ENCODE peak calls at places on chromosomes 13 and 19, in five cellular contexts. X is NCI-H1694 treated with DMSO at 0.1 percent for 48 hours, D is midbrain, E is mammary epithelial cell, S is neural crest cell. V is an unnamed sample.

GRCh38 chr19:3185482-3186376 is at the start of gene NCLN:
- DNase-seq in X (peak; percentile 97), D (peak; percentile 99), E (peak; percentile 92), S (peak; percentile 94), V (peak; percentile 93)

GRCh38 chr13:112880976-112881540 is 88.0 kb upstream of the MCF2L start:
- DNase-seq in X (no peak), D (no peak), E (no peak), S (no peak), V (no peak)

GRCh38 chr13:24032252-24032651 is 128.3 kb upstream of the SPATA13 start:
- DNase-seq in X (no peak), D (no peak), E (no peak), S (no peak), V (no peak)

GRCh38 chr19:29806098-29806866 is 5.5 kb upstream of the CCNE1 start:
- DNase-seq in X (no peak), D (no peak), E (no peak), S (no peak), V (peak; percentile 59)

GRCh38 chr13:93066187-93066586 is 160.4 kb upstream of the GPC6 start:
- DNase-seq in X (no peak), D (no peak), E (peak; percentile 49), S (no peak), V (no peak)

GRCh38 chr13:78657699-78658629 is 991 bp downstream of the OBI1 start:
- DNase-seq in X (no peak), D (no peak), E (peak; percentile 0), S (no peak), V (peak; percentile 59)

GRCh38 chr19:44845612-44846454 is at the start of gene NECTIN2:
- DNase-seq in X (peak; percentile 95), D (peak; percentile 83), E (peak; percentile 96), S (peak; percentile 100), V (peak; percentile 99)

GRCh38 chr19:50823389-50824042 is at the start of gene KLK1:
- DNase-seq in X (no peak), D (no peak), E (no peak), S (no peak), V (no peak)

GRCh38 chr13:36192166-36192565 is 22.2 kb downstream of the SOHLH2 start:
- DNase-seq in X (no peak), D (no peak), E (no peak), S (no peak), V (no peak)

GRCh38 chr19:42023121-42023942 is 29.3 kb upstream of the ATP1A3 start:
- DNase-seq in X (peak; percentile 32), D (no peak), E (no peak), S (peak; percentile 24), V (peak; percentile 69)

GRCh38 chr19:29410974-29411615 is 114.7 kb upstream of the VSTM2B start:
- DNase-seq in X (peak; percentile 96), D (no peak), E (no peak), S (no peak), V (no peak)

GRCh38 chr13:34139660-34140059 is 321.7 kb downstream of the RFC3 start:
- DNase-seq in X (no peak), D (no peak), E (no peak), S (no peak), V (no peak)

GRCh38 chr13:34308725-34309124 is 490.8 kb downstream of the RFC3 start:
- DNase-seq in X (no peak), D (no peak), E (peak; percentile 91), S (no peak), V (no peak)

GRCh38 chr13:43878897-43879322 is 630 bp downstream of the CCDC122 start:
- DNase-seq in X (no peak), D (peak; percentile 71), E (peak; percentile 59), S (peak; percentile 38), V (peak; percentile 45)

GRCh38 chr19:1070931-1071791 is 4.2 kb downstream of the ARHGAP45 start:
- DNase-seq in X (no peak), D (no peak), E (no peak), S (no peak), V (no peak)

GRCh38 chr13:25062479-25062878 is 33.5 kb upstream of the PABPC3 start:
- DNase-seq in X (no peak), D (no peak), E (no peak), S (no peak), V (no peak)

GRCh38 chr13:24511019-24511823 is 1.4 kb downstream of the PARP4 start:
- DNase-seq in X (no peak), D (no peak), E (peak; percentile 92), S (no peak), V (peak; percentile 12)

GRCh38 chr19:36026091-36026876 is 6.4 kb downstream of the CLIP3 start:
- DNase-seq in X (no peak), D (no peak), E (no peak), S (no peak), V (no peak)

GRCh38 chr19:38597075-38597474 is 20.7 kb downstream of the MAP4K1 start:
- DNase-seq in X (no peak), D (no peak), E (no peak), S (no peak), V (no peak)

GRCh38 chr19:4518345-4519171 is at the start of gene PLIN4:
- DNase-seq in X (no peak), D (peak; percentile 73), E (peak; percentile 43), S (no peak), V (no peak)

GRCh38 chr19:45771331-45771933 is 2.4 kb upstream of the SIX5 start:
- DNase-seq in X (no peak), D (no peak), E (no peak), S (no peak), V (no peak)